ENCODE peak calls at places on chromosome 7, in seven cellular contexts. Z, F, O, K, R, B and V are unnamed samples.

GRCh38 chr7:141291541-141291940 is 217.7 kb downstream of the TMEM178B start:
- DNase-seq in Z (no peak), F (no peak), O (no peak), K (no peak), R (no peak), B (no peak), V (no peak)

GRCh38 chr7:937851-938484 is 16.5 kb downstream of the ADAP1 start:
- DNase-seq in Z (no peak), F (no peak), O (no peak), K (no peak), R (no peak), B (no peak), V (no peak)

GRCh38 chr7:43175525-43176200 is 63.2 kb downstream of the HECW1 start:
- DNase-seq in Z (no peak), F (no peak), O (no peak), K (no peak), R (no peak), B (no peak), V (no peak)

GRCh38 chr7:24851791-24852190 is 94.5 kb upstream of the GSDME start:
- DNase-seq in Z (no peak), F (peak; percentile 56), O (no peak), K (peak; percentile 43), R (peak; percentile 40), B (peak; percentile 29), V (peak; percentile 45)

GRCh38 chr7:76261935-76262334 is 40.5 kb upstream of the HSPB1 start:
- DNase-seq in Z (no peak), F (no peak), O (no peak), K (no peak), R (no peak), B (no peak), V (no peak)

GRCh38 chr7:43398831-43399230 is 184.1 kb upstream of the STK17A start:
- DNase-seq in Z (no peak), F (peak; percentile 17), O (no peak), K (no peak), R (peak; percentile 36), B (no peak), V (no peak)

GRCh38 chr7:120987280-120987679 is 1.2 kb upstream of the CPED1 start:
- DNase-seq in Z (no peak), F (no peak), O (no peak), K (no peak), R (no peak), B (no peak), V (no peak)

GRCh38 chr7:117458977-117459583 is 20.7 kb upstream of the CFTR start:
- DNase-seq in Z (peak; percentile 44), F (peak; percentile 56), O (peak; percentile 21), K (peak; percentile 47), R (no peak), B (peak; percentile 26), V (peak; percentile 20)

GRCh38 chr7:134943785-134944400 is 42.4 kb upstream of the AGBL3 start:
- DNase-seq in Z (peak; percentile 23), F (peak; percentile 74), O (peak; percentile 19), K (peak; percentile 30), R (no peak), B (peak; percentile 55), V (peak; percentile 71)

GRCh38 chr7:87146740-87147386 is 5.4 kb upstream of the DMTF1 start:
- DNase-seq in Z (no peak), F (no peak), O (no peak), K (no peak), R (no peak), B (no peak), V (no peak)

GRCh38 chr7:40815512-40815911 is 680.7 kb downstream of the SUGCT start:
- DNase-seq in Z (no peak), F (peak; percentile 25), O (no peak), K (peak; percentile 94), R (peak; percentile 86), B (no peak), V (peak; percentile 82)

GRCh38 chr7:128425851-128426250 is 16.1 kb upstream of the IMPDH1 start:
- DNase-seq in Z (peak; percentile 72), F (peak; percentile 73), O (peak; percentile 57), K (peak; percentile 64), R (peak; percentile 32), B (peak; percentile 69), V (peak; percentile 66)

GRCh38 chr7:79897166-79897565 is 237.5 kb upstream of the GNAI1 start:
- DNase-seq in Z (no peak), F (no peak), O (no peak), K (peak; percentile 12), R (no peak), B (no peak), V (no peak)

GRCh38 chr7:29422829-29423228 is 140.8 kb upstream of the PRR15 start:
- DNase-seq in Z (no peak), F (no peak), O (no peak), K (no peak), R (no peak), B (no peak), V (no peak)

GRCh38 chr7:116193329-116194087 is 16.8 kb upstream of the TES start:
- DNase-seq in Z (no peak), F (no peak), O (no peak), K (no peak), R (no peak), B (no peak), V (no peak)

GRCh38 chr7:7201583-7202374 is 19.4 kb downstream of the C1GALT1 start:
- DNase-seq in Z (peak; percentile 42), F (peak; percentile 76), O (no peak), K (no peak), R (peak; percentile 79), B (no peak), V (no peak)

GRCh38 chr7:69764071-69764470 is 165.8 kb downstream of the AUTS2 start:
- DNase-seq in Z (no peak), F (no peak), O (no peak), K (no peak), R (no peak), B (no peak), V (no peak)

GRCh38 chr7:114988755-114989154 is 66.9 kb downstream of the MDFIC start:
- DNase-seq in Z (no peak), F (peak; percentile 76), O (no peak), K (peak; percentile 71), R (peak; percentile 37), B (peak; percentile 54), V (peak; percentile 81)

GRCh38 chr7:152924826-152925411 is 165.4 kb downstream of the ACTR3B start:
- DNase-seq in Z (peak; percentile 30), F (no peak), O (no peak), K (no peak), R (no peak), B (no peak), V (no peak)

GRCh38 chr7:57250801-57251200 is 118.6 kb upstream of the ZNF479 start:
- DNase-seq in Z (no peak), F (no peak), O (no peak), K (no peak), R (no peak), B (no peak), V (no peak)

GRCh38 chr7:103752995-103753394 is 236.5 kb downstream of the RELN start:
- DNase-seq in Z (no peak), F (peak; percentile 69), O (no peak), K (peak; percentile 19), R (peak; percentile 33), B (peak; percentile 21), V (peak; percentile 4)

GRCh38 chr7:116570306-116570705 is 45.5 kb downstream of the CAV1 start:
- DNase-seq in Z (no peak), F (no peak), O (no peak), K (peak; percentile 33), R (peak; percentile 25), B (no peak), V (peak; percentile 20)

GRCh38 chr7:128304212-128304611 is 39.5 kb downstream of the RBM28 start:
- DNase-seq in Z (no peak), F (peak; percentile 16), O (no peak), K (no peak), R (peak; percentile 43), B (no peak), V (no peak)

GRCh38 chr7:130903358-130903974 is 169.5 kb upstream of the KLF14 start:
- DNase-seq in Z (no peak), F (peak; percentile 72), O (no peak), K (peak; percentile 96), R (peak; percentile 90), B (peak; percentile 88), V (peak; percentile 99)

GRCh38 chr7:27105161-27106122 is 3.0 kb upstream of the HOXA2 start:
- DNase-seq in Z (no peak), F (no peak), O (no peak), K (no peak), R (peak; percentile 16), B (peak; percentile 48), V (peak; percentile 43)
- TF ChIP-seq EZH2 in Z (no peak), F (no peak), O (no peak), K (no peak), R (no peak), B (no peak), V (no peak)

GRCh38 chr7:99459087-99459486 is 6.9 kb downstream of the ATP5MF start:
- DNase-seq in Z (peak; percentile 32), F (peak; percentile 43), O (no peak), K (peak; percentile 57), R (no peak), B (peak; percentile 17), V (no peak)
- H3K36me3 ChIP-seq in Z (no peaks in the 10 kb centered on the region), F (peaks cover 49% of the 10 kb centered on the region), O (peaks cover 69% of the 10 kb centered on the region), K (peaks cover 16% of the 10 kb centered on the region), R (peaks cover 41% of the 10 kb centered on the region), B (peaks cover 42% of the 10 kb centered on the region), V (peaks cover 16% of the 10 kb centered on the region)

DNA sequence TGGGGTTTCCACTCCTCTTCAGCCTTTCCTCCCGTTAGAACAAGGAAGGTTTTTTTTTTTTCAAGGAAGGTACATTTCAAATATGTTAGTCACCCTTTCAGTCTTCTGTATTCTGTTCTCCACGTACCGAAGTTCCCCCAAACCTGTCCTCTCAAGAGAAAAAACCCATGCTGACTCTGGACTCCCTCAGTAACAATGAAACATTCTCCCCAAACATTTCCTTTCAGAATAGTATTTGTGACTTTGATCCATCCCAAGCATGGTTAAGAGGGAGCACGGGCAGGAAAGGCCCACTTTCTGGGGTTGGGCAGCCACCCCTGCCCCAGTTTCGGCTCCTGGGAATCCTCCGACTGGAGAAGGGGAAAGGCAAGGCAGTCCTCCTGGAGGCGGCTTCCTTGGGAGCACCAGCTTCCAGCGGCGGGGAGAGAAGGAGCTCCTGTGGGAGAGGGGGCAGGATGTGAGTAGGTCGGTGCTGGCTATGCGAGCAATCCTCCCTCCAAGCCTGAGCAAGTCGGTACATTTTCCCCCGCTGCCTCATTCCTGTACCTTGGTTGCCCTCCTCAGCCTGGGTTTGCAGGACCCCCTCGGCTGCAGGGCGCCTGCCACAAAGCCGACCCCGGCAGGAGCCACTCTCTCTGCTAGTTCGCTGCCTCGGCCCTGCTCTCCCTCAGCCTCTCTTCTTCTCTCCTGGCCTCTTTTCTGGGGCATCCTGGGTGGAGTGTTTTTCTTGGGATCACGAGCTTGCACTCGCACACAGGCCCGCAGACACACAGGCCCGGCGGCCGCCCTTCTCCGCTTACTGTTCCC is 2.1 kb upstream of the HOXA1 start:
- DNase-seq in Z (peak; percentile 42), F (peak; percentile 58), O (no peak), K (peak; percentile 46), R (peak; percentile 78), B (peak; percentile 58), V (peak; percentile 55)
- H3K27ac ChIP-seq in Z (no peak overlapping the region), F (peak overlapping the region; percentile 88), O (no peak overlapping the region), K (peak overlapping the region; percentile 90), R (peak overlapping the region; percentile 97), B (peak overlapping the region; percentile 93), V (peak overlapping the region; percentile 95)

GRCh38 chr7:20778063-20778721 is 8.5 kb downstream of the SP8 start:
- DNase-seq in Z (peak; percentile 94), F (peak; percentile 49), O (no peak), K (peak; percentile 59), R (peak; percentile 37), B (peak; percentile 30), V (no peak)
- TF ChIP-seq EZH2 in Z (no peak), F (peak; percentile 54), O (no peak), K (no peak), R (no peak), B (no peak), V (peak; percentile 30)